ENCODE peak calls at places on chromosomes 12 and 14, in eight cellular contexts. H is foreskin fibroblast, M is BE2C, C is epithelial cell of esophagus, G is epithelial cell of proximal tubule, S is transverse colon, P is endodermal cell, N is AG04450. T is an unnamed sample.

GRCh38 chr14:29085546-29085945 is 319.0 kb downstream of the FOXG1 start:
- DNase-seq in H (no peak), M (no peak), C (peak), G (no peak), S (no peak), P (peak), N (no peak), T (no peak)

GRCh38 chr14:38342803-38343202 is 86.9 kb upstream of the CLEC14A start:
- DNase-seq in H (peak), M (no peak), C (no peak), G (no peak), S (no peak), P (no peak), N (peak), T (peak)

GRCh38 chr14:37753459-37753858 is 158.0 kb downstream of the TTC6 start:
- DNase-seq in H (no peak), M (no peak), C (no peak), G (no peak), S (no peak), P (no peak), N (no peak), T (no peak)

GRCh38 chr14:60945984-60946383 is 34.9 kb downstream of the TRMT5 start:
- DNase-seq in H (no peak), M (no peak), C (no peak), G (no peak), S (no peak), P (no peak), N (no peak), T (no peak)

GRCh38 chr14:85527006-85527405 is 2.9 kb upstream of the FLRT2 start:
- DNase-seq in H (no peak), M (no peak), C (peak), G (no peak), S (no peak), P (no peak), N (no peak), T (no peak)

GRCh38 chr12:125773033-125773432 is 707.8 kb downstream of the AACS start:
- DNase-seq in H (no peak), M (peak), C (peak), G (no peak), S (no peak), P (peak), N (no peak), T (no peak)

GRCh38 chr12:131894981-131895639 is 688 bp downstream of the ULK1 start:
- DNase-seq in H (no peak), M (peak), C (peak), G (no peak), S (peak), P (peak), N (no peak), T (no peak)

GRCh38 chr12:38116968-38117367 is 199.6 kb upstream of the ALG10B start:
- DNase-seq in H (no peak), M (no peak), C (no peak), G (no peak), S (no peak), P (no peak), N (no peak), T (no peak)

GRCh38 chr14:104877066-104877805 is 12.2 kb downstream of the CEP170B start:
- DNase-seq in H (no peak), M (peak), C (no peak), G (no peak), S (no peak), P (no peak), N (no peak), T (no peak)

GRCh38 chr14:40221428-40221827 is 789.2 kb upstream of the FBXO33 start:
- DNase-seq in H (no peak), M (no peak), C (peak), G (no peak), S (no peak), P (no peak), N (no peak), T (no peak)

GRCh38 chr14:95679148-95679547 is 7.1 kb upstream of the TCL1B start:
- DNase-seq in H (no peak), M (no peak), C (no peak), G (no peak), S (no peak), P (no peak), N (no peak), T (no peak)

GRCh38 chr14:75738192-75738591 is 77.1 kb downstream of the TTLL5 start:
- DNase-seq in H (no peak), M (no peak), C (no peak), G (no peak), S (no peak), P (no peak), N (no peak), T (no peak)

GRCh38 chr14:91889477-91890211 is 22.3 kb upstream of the TC2N start:
- DNase-seq in H (no peak), M (no peak), C (no peak), G (no peak), S (peak), P (no peak), N (no peak), T (no peak)

GRCh38 chr14:74302160-74302628 is 540 bp downstream of the ABCD4 start:
- DNase-seq in H (peak), M (no peak), C (peak), G (no peak), S (no peak), P (no peak), N (no peak), T (no peak)

GRCh38 chr14:94597788-94598187 is 14.4 kb upstream of the SERPINA3 start:
- DNase-seq in H (no peak), M (no peak), C (no peak), G (no peak), S (no peak), P (no peak), N (no peak), T (no peak)
- H3K4me3 ChIP-seq in H (no peak), M (no peak), C (no peak), G (no peak), S (no peak), P (no peak), N (no peak), T (no peak)

GRCh38 chr12:52041695-52042123 is 9.5 kb upstream of the NR4A1 start:
- DNase-seq in H (peak), M (peak), C (peak), G (no peak), S (no peak), P (peak), N (no peak), T (no peak)
- H3K4me3 ChIP-seq in H (no peak), M (no peak), C (no peak), G (no peak), S (no peak), P (no peak), N (no peak), T (no peak)

DNA sequence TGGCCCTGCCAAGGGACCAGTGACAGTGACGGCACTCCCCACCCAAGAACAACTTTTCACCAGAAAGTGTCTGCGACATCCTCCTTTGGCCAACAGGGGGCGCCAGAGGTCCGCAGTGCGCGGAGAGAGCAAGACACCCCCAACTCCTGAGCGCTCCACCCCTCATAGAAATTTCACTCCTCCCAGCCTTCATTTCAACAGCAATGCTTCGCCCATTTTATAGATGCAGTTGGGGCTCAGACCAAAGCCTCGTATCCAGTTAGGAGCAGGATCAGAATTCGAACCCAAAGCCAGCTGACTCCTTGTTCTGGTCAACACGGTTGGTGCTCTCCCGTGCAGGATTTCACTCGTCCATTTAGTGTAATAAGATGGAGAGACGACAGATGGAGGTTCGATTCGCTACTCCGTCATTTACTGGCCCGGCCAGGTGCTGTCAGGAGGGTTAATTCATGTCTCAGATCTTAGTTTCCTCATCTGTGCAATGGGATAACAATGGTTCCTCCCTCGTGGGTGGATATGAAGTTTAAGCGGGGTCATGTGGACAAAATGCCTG is 2.4 kb upstream of the POP5 start:
- DNase-seq in H (peak), M (peak), C (peak), G (no peak), S (peak), P (peak), N (peak), T (no peak)
- H3K4me3 ChIP-seq in H (no peak), M (peak), C (no peak), G (no peak), S (peak), P (no peak), N (no peak), T (no peak)

GRCh38 chr14:51847489-51847796 is 13.0 kb upstream of the GNG2 start:
- DNase-seq in H (no peak), M (no peak), C (no peak), G (no peak), S (no peak), P (no peak), N (no peak), T (no peak)
- H3K4me3 ChIP-seq in H (no peak), M (no peak), C (no peak), G (no peak), S (no peak), P (no peak), N (no peak), T (no peak)

DNA sequence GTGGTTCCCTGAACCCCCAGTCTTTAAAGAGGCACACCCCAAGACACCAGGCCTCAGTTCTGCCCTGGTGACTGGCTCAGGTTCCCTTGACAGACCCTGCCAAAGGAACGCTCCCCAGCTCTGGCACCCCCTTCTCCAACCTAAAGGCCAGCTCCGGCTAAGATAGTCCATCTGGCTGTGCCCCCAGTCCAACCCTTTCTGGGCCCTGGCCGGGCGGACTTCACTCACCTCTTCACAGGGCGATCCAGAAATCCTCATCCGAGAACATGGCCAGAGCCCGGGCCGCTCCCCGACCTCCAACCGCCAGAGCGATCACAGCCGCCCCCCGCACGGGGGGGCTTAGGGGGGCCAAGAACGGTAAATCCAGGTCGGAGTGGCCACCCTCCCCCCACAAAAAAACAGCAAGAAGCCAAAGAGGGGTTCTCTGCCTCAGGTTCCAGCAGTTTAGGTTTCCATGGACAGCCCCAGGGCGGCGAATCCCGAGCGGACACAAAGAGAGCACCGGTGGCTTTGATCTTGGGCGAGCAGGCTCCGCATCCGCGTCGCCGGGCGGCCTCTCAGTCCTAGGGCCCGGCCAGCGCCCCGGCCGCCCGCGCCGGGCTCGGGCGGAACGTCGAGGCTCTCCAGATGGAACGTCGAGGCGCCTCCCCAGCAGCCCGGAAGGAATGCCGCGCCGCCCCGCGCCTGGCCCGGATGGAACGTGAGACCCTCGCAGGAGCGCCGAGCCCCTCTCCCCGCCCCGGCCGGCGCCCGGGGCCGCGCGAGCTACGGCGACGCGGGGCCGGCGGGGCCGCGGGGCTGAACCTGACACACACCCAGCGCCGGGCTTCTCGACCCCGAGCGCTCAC is 985 bp downstream of the KMT2D start:
- DNase-seq in H (peak), M (no peak), C (peak), G (no peak), S (peak), P (peak), N (no peak), T (no peak)
- H3K4me3 ChIP-seq in H (peak), M (peak), C (peak), G (peak), S (peak), P (peak), N (peak), T (peak)

GRCh38 chr12:52879394-52880351 is 25.2 kb downstream of the KRT8 start:
- DNase-seq in H (peak), M (peak), C (peak), G (no peak), S (peak), P (peak), N (no peak), T (peak)
- H3K4me3 ChIP-seq in H (peak), M (peak), C (no peak), G (peak), S (peak), P (no peak), N (peak), T (no peak)

T was measured in skeletal muscle cell.